ENCODE peak calls at places on chromosomes 6 and 20, in nine cellular contexts. S, P, K, V, Q, E, U, M and C are unnamed samples.

GRCh38 chr20:9400371-9401025 is 113.9 kb upstream of the LAMP5 start:
- DNase-seq in S (no peak), P (no peak), K (no peak), V (no peak), Q (no peak), E (no peak), U (peak; percentile 31), M (no peak), C (no peak)

GRCh38 chr6:150153905-150154492 is 11.2 kb downstream of the PPP1R14C start:
- DNase-seq in S (no peak), P (no peak), K (no peak), V (no peak), Q (no peak), E (no peak), U (no peak), M (no peak), C (no peak)

GRCh38 chr20:24699321-24700165 is 230.1 kb downstream of the SYNDIG1 start:
- DNase-seq in S (no peak), P (peak; percentile 69), K (no peak), V (no peak), Q (no peak), E (peak; percentile 47), U (no peak), M (no peak), C (no peak)

GRCh38 chr20:5933802-5934436 is 16.4 kb downstream of the TRMT6 start:
- DNase-seq in S (no peak), P (no peak), K (peak; percentile 21), V (no peak), Q (no peak), E (no peak), U (peak; percentile 37), M (peak; percentile 42), C (peak; percentile 18)

GRCh38 chr6:157503018-157503747 is 122.2 kb downstream of the ZDHHC14 start:
- DNase-seq in S (no peak), P (no peak), K (no peak), V (no peak), Q (no peak), E (no peak), U (no peak), M (no peak), C (no peak)

GRCh38 chr6:168093071-168093505 is 14.1 kb upstream of the FRMD1 start:
- DNase-seq in S (no peak), P (no peak), K (no peak), V (no peak), Q (no peak), E (no peak), U (no peak), M (no peak), C (no peak)

GRCh38 chr6:37784585-37784967 is 35.0 kb upstream of the ZFAND3 start:
- DNase-seq in S (no peak), P (no peak), K (no peak), V (no peak), Q (no peak), E (peak; percentile 27), U (no peak), M (no peak), C (no peak)

GRCh38 chr6:73585566-73586415 is 65.0 kb upstream of the EEF1A1 start:
- DNase-seq in S (no peak), P (no peak), K (peak; percentile 79), V (peak; percentile 63), Q (no peak), E (peak; percentile 46), U (peak; percentile 87), M (peak; percentile 69), C (no peak)

GRCh38 chr20:19275630-19276071 is 63.2 kb downstream of the SLC24A3 start:
- DNase-seq in S (peak; percentile 89), P (no peak), K (peak; percentile 60), V (peak; percentile 51), Q (no peak), E (peak; percentile 22), U (no peak), M (no peak), C (no peak)

GRCh38 chr6:31266721-31267360 is 5.1 kb downstream of the HLA-C start:
- DNase-seq in S (no peak), P (no peak), K (no peak), V (no peak), Q (no peak), E (no peak), U (no peak), M (no peak), C (no peak)